ENCODE peak calls at places on chromosomes 2 and 18, in five cellular contexts. S is stomach, L is neural crest cell, X is heart left ventricle, B is MCF 10A. V is an unnamed sample.

GRCh38 chr2:232900811-232901701 is 31.0 kb downstream of the SNORC start:
- DNase-seq in X (no peak), B (no peak), L (no peak), S (peak; percentile 20), V (no peak)

GRCh38 chr2:11213090-11213638 is 57.9 kb downstream of the SLC66A3 start:
- DNase-seq in L (no peak), B (peak; percentile 30), X (no peak), S (no peak), V (no peak)

GRCh38 chr2:17303054-17303453 is 215.2 kb downstream of the RAD51AP2 start:
- DNase-seq in B (peak; percentile 90), S (no peak), L (no peak), X (no peak), V (no peak)

GRCh38 chr2:8247905-8248622 is 433.8 kb upstream of the ID2 start:
- DNase-seq in B (no peak), X (no peak), S (no peak), L (no peak), V (no peak)

GRCh38 chr2:27501042-27501441 is 4.4 kb downstream of the GCKR start:
- DNase-seq in B (peak; percentile 57), X (no peak), L (no peak), S (peak; percentile 75), V (no peak)

GRCh38 chr2:210225461-210225798 is 183 bp upstream of the ACADL start:
- DNase-seq in L (no peak), X (no peak), S (no peak), B (no peak), V (no peak)

GRCh38 chr2:199468561-199469513 is 11.1 kb upstream of the SATB2 start:
- DNase-seq in X (no peak), S (no peak), L (no peak), B (no peak), V (no peak)

GRCh38 chr18:35029770-35030169 is 11.4 kb upstream of the MAPRE2 start:
- DNase-seq in X (no peak), B (no peak), L (no peak), S (no peak), V (no peak)

GRCh38 chr18:54616220-54616848 is 25.3 kb downstream of the DYNAP start:
- DNase-seq in B (no peak), S (no peak), X (no peak), L (no peak), V (no peak)

GRCh38 chr2:23618696-23619530 is 233.9 kb downstream of the KLHL29 start:
- DNase-seq in S (no peak), X (no peak), B (no peak), L (no peak), V (no peak)

GRCh38 chr2:54081574-54081973 is 33.8 kb upstream of the ACYP2 start:
- DNase-seq in B (peak; percentile 48), S (no peak), L (no peak), X (no peak), V (no peak)

GRCh38 chr18:3791258-3791657 is 341.3 kb downstream of the TGIF1 start:
- DNase-seq in S (no peak), B (peak; percentile 9), L (no peak), X (no peak), V (no peak)

GRCh38 chr18:9949861-9950260 is 36.0 kb downstream of the VAPA start:
- DNase-seq in L (no peak), X (no peak), B (no peak), S (no peak), V (no peak)

GRCh38 chr2:229653551-229653950 is 60.8 kb downstream of the DNER start:
- DNase-seq in S (no peak), L (no peak), B (no peak), X (no peak), V (no peak)

GRCh38 chr18:7452331-7452730 is 114.8 kb upstream of the PTPRM start:
- DNase-seq in B (peak; percentile 72), S (no peak), L (peak; percentile 36), X (no peak), V (no peak)

GRCh38 chr2:235005603-235006259 is 53.9 kb downstream of the SH3BP4 start:
- DNase-seq in B (no peak), S (peak; percentile 88), L (peak; percentile 28), X (peak; percentile 38), V (no peak)

GRCh38 chr2:105125428-105125827 is 87.6 kb downstream of the MRPS9 start:
- DNase-seq in X (no peak), L (no peak), S (no peak), B (no peak), V (no peak)

GRCh38 chr18:79092869-79093268 is 23.7 kb downstream of the ATP9B start:
- DNase-seq in S (no peak), B (no peak), L (no peak), X (no peak), V (no peak)

GRCh38 chr2:215624423-215624829 is 188.6 kb upstream of the FN1 start:
- DNase-seq in X (no peak), S (no peak), L (no peak), B (peak; percentile 90), V (no peak)

GRCh38 chr2:236672606-236673005 is 103.0 kb downstream of the ACKR3 start:
- DNase-seq in B (no peak), X (peak; percentile 3), S (no peak), L (no peak), V (no peak)

GRCh38 chr2:117960231-117960630 is 53.6 kb downstream of the CCDC93 start:
- DNase-seq in L (no peak), B (no peak), X (no peak), S (no peak), V (no peak)

GRCh38 chr2:70733428-70734185 is 34.4 kb downstream of the ADD2 start:
- DNase-seq in B (no peak), S (no peak), L (no peak), X (no peak), V (no peak)

GRCh38 chr2:70250434-70250833 is 2.0 kb upstream of the TIA1 start:
- DNase-seq in X (no peak), B (no peak), L (no peak), S (no peak), V (peak; percentile 18)

GRCh38 chr2:38245114-38245641 is 131.9 kb downstream of the ATL2 start:
- DNase-seq in S (no peak), L (no peak), X (no peak), B (peak; percentile 39), V (no peak)

GRCh38 chr2:62119313-62119969 is 76.5 kb upstream of the B3GNT2 start:
- DNase-seq in B (no peak), L (no peak), S (no peak), X (no peak), V (no peak)

GRCh38 chr18:63199743-63200241 is 119.8 kb downstream of the BCL2 start:
- DNase-seq in S (no peak), X (no peak), L (no peak), B (no peak), V (no peak)

GRCh38 chr2:39593439-39594393 is 72.0 kb upstream of the TMEM178A start:
- DNase-seq in B (peak; percentile 74), X (peak; percentile 63), L (no peak), S (peak; percentile 37), V (no peak)

GRCh38 chr2:55839182-55839819 is 84.3 kb downstream of the EFEMP1 start:
- DNase-seq in B (peak; percentile 77), X (no peak), S (peak; percentile 54), L (no peak), V (no peak)

GRCh38 chr18:12376034-12376717 is 851 bp downstream of the AFG3L2 start:
- DNase-seq in S (peak; percentile 32), X (peak; percentile 48), B (peak; percentile 45), L (no peak), V (no peak)

GRCh38 chr2:191051825-191052778 is 38.1 kb upstream of the STAT1 start:
- DNase-seq in S (no peak), L (peak; percentile 7), X (no peak), B (peak; percentile 64), V (no peak)

GRCh38 chr2:239266779-239267410 is 133.9 kb downstream of the HDAC4 start:
- DNase-seq in X (peak; percentile 7), B (no peak), L (no peak), S (peak; percentile 22), V (peak; percentile 45)

GRCh38 chr2:36277146-36277808 is 78.3 kb upstream of the CRIM1 start:
- DNase-seq in S (no peak), B (peak; percentile 68), L (no peak), X (no peak), V (no peak)

GRCh38 chr2:239968717-239969116 is 56.4 kb downstream of the NDUFA10 start:
- DNase-seq in L (no peak), B (no peak), S (no peak), X (no peak), V (no peak)

GRCh38 chr2:160697817-160698216 is 204.2 kb upstream of the RBMS1 start:
- DNase-seq in X (no peak), B (no peak), S (no peak), L (no peak), V (no peak)

GRCh38 chr2:70420005-70420580 is 118.2 kb upstream of the FAM136A start:
- DNase-seq in L (no peak), S (no peak), X (no peak), B (no peak), V (no peak)

GRCh38 chr2:105422801-105423200 is 23.9 kb upstream of the FHL2 start:
- DNase-seq in X (no peak), B (no peak), L (no peak), S (no peak), V (no peak)

DNA sequence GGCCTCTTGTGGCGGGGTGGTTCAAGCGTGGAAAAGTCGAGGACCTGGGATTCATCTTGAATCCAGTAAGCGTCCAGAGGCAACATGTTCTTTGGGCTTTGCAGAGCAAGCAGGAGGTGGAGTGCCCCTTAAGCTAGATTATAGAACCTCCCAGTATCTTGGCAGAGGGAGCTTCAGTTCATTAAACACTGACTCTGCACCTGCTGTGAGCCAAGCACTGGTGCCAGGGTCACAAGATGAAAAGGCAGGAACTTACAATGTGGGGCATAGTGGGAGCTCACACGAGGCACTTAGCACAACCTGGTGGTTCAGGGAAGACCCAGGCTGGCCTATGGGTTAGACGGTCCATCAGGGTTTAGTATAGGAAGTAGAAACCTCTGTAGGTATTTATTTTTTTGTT is 7.4 kb upstream of the FZD5 start:
- DNase-seq in S (no peak), B (no peak), X (no peak), L (no peak), V (no peak)
- TF ChIP-seq CTCF in S (no peak), B (no peak), X (no peak), L (no peak), V (no peak)

DNA sequence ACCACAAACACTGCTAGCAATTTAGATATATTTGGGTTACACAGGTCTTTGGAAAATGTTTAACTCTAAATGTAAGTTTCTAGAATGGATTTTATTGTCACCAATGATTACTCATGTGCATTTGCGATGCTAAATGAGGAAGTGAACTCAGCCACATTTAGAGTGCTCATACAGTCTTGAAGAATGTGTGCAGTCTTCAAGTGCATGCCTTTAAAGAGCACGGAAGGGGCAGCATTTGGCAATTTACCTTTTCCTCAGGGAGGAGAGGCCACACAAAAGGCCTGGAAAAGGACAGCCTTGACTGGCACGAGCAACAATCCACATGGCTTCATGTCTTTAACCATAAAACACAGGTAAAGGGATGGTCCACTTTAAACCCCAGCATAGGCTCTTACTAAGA is 78.5 kb upstream of the STK17B start:
- DNase-seq in X (no peak), S (no peak), L (no peak), B (no peak), V (no peak)
- TF ChIP-seq CTCF in X (no peak), S (no peak), L (no peak), B (no peak), V (no peak)

GRCh38 chr2:85843543-85843942 is 45.2 kb downstream of the ST3GAL5 start:
- DNase-seq in S (no peak), B (peak; percentile 28), X (no peak), L (no peak), V (no peak)
- TF ChIP-seq CTCF in S (no peak), B (peak; percentile 53), X (peak; percentile 44), L (peak; percentile 65), V (peak; percentile 77)

GRCh38 chr2:46555011-46555410 is 75.6 kb downstream of the TMEM247 start:
- DNase-seq in X (no peak), L (peak; percentile 16), B (peak; percentile 21), S (no peak), V (no peak)
- TF ChIP-seq CTCF in X (no peak), L (peak; percentile 55), B (peak; percentile 27), S (no peak), V (peak; percentile 69)

V was measured in type B pancreatic cell.